ENCODE peak calls at places on chromosome 16, in nine cellular contexts. I is vagina; E is EL; Y is CD4-positive, alpha-beta T cell; J is A549; V is RWPE1; M is stimulated activated CD8-positive, alpha-beta memory T cell treated with anti-CD3 and anti-CD28 coated beads, Interleukin-4, amount 100 ng/mL, for 24 hours; A is ACHN; N is non-pigmented ciliary epithelial cell. S is an unnamed sample.

GRCh38 chr16:81610144-81610842 is 165.7 kb downstream of the CMIP start:
- DNase-seq in E (peak), J (no peak), V (peak), A (peak), N (no peak), M (no peak), I (no peak), Y (no peak), S (peak)

GRCh38 chr16:85460252-85460982 is 152.7 kb upstream of the GSE1 start:
- DNase-seq in J (no peak), I (no peak), M (no peak), N (no peak), A (no peak), V (no peak), Y (no peak), E (no peak), S (no peak)

GRCh38 chr16:24671455-24671954 is 57.9 kb upstream of the TNRC6A start:
- DNase-seq in J (no peak), M (no peak), A (no peak), V (no peak), I (no peak), N (no peak), E (no peak), Y (no peak), S (no peak)

GRCh38 chr16:66207139-66207863 is 159.2 kb upstream of the CDH5 start:
- DNase-seq in J (no peak), I (peak), Y (no peak), N (no peak), A (no peak), M (no peak), E (no peak), V (no peak), S (no peak)

GRCh38 chr16:49958474-49958873 is 66.6 kb upstream of the CNEP1R1 start:
- DNase-seq in A (no peak), Y (no peak), M (no peak), N (no peak), I (no peak), J (no peak), V (no peak), E (no peak), S (no peak)

GRCh38 chr16:46800494-46800893 is 30.5 kb downstream of the C16orf87 start:
- DNase-seq in Y (no peak), V (no peak), I (no peak), E (no peak), J (no peak), N (no peak), A (no peak), M (no peak), S (no peak)

GRCh38 chr16:52924162-52924561 is 128.5 kb downstream of the CHD9NB start:
- DNase-seq in E (no peak), V (no peak), J (no peak), A (no peak), I (no peak), Y (no peak), M (no peak), N (no peak), S (no peak)

GRCh38 chr16:88723911-88724310 is 17.6 kb downstream of the CTU2 start:
- DNase-seq in I (no peak), A (no peak), N (no peak), M (no peak), J (no peak), V (no peak), E (no peak), Y (no peak), S (no peak)

GRCh38 chr16:55261301-55261700 is 62.7 kb upstream of the IRX6 start:
- DNase-seq in E (no peak), A (no peak), N (no peak), I (peak), V (no peak), M (no peak), J (no peak), Y (no peak), S (no peak)

GRCh38 chr16:87744750-87745514 is 20.9 kb downstream of the KLHDC4 start:
- DNase-seq in J (peak), I (no peak), A (no peak), V (no peak), Y (no peak), N (no peak), M (no peak), E (no peak), S (no peak)

GRCh38 chr16:35596467-35596866 is 2137.1 kb downstream of the TP53TG3F start:
- DNase-seq in E (no peak), V (no peak), A (no peak), I (no peak), M (no peak), Y (no peak), N (no peak), J (no peak), S (no peak)

GRCh38 chr16:84156342-84156784 is 11.3 kb downstream of the DNAAF1 start:
- DNase-seq in V (no peak), I (no peak), E (peak), Y (no peak), A (peak), M (no peak), N (no peak), J (no peak), S (no peak)

GRCh38 chr16:28538733-28539596 is at the start of gene NUPR1:
- DNase-seq in N (peak), E (peak), V (peak), Y (no peak), I (no peak), M (no peak), A (peak), J (peak), S (peak)

GRCh38 chr16:84555418-84556196 is 51.1 kb upstream of the MEAK7 start:
- DNase-seq in Y (no peak), M (no peak), I (no peak), E (no peak), V (no peak), A (no peak), N (no peak), J (no peak), S (no peak)

GRCh38 chr16:35574454-35575431 is 2115.3 kb downstream of the TP53TG3F start:
- DNase-seq in M (no peak), J (no peak), Y (no peak), V (no peak), E (no peak), I (peak), N (no peak), A (no peak), S (no peak)

GRCh38 chr16:83351846-83352245 is 455.9 kb upstream of the HSBP1 start:
- DNase-seq in V (no peak), Y (no peak), M (no peak), A (no peak), I (no peak), N (no peak), J (no peak), E (peak), S (no peak)

GRCh38 chr16:24396350-24397271 is 140.5 kb downstream of the CACNG3 start:
- DNase-seq in V (no peak), M (no peak), A (no peak), N (no peak), I (no peak), Y (no peak), E (no peak), J (no peak), S (no peak)

GRCh38 chr16:22353188-22353919 is 21.1 kb downstream of the CDR2 start:
- DNase-seq in J (peak), I (no peak), Y (no peak), N (peak), M (no peak), A (peak), V (peak), E (peak), S (no peak)

GRCh38 chr16:67967956-67968439 is 439 bp downstream of the SLC12A4 start:
- DNase-seq in Y (no peak), I (no peak), J (no peak), A (peak), E (peak), M (peak), N (no peak), V (no peak), S (peak)